ENCODE peak calls at places on chromosomes 13 and 19, in eight cellular contexts. J is occipital lobe, I is AG09309, O is astrocyte of the spinal cord, F is T-helper 22 cell, D is erythroblast, H is fibroblast of the conjunctiva, A is tibial artery. K is an unnamed sample.

GRCh38 chr19:10274589-10274988 is 3.7 kb downstream of the ICAM1 start:
- DNase-seq in A (no peak), J (no peak), O (no peak), F (no peak), D (no peak), H (no peak), I (no peak), K (no peak)

GRCh38 chr19:16386619-16387240 is 62.1 kb downstream of the KLF2 start:
- DNase-seq in H (peak), I (peak), A (no peak), J (no peak), D (peak), O (peak), F (peak), K (peak)

GRCh38 chr13:74290324-74290773 is 156.1 kb upstream of the KLF12 start:
- DNase-seq in O (peak), H (peak), J (peak), D (no peak), F (peak), A (no peak), I (peak), K (no peak)

GRCh38 chr19:18202759-18203407 is 959 bp downstream of the RAB3A start:
- DNase-seq in O (no peak), H (no peak), F (no peak), D (peak), A (no peak), I (no peak), J (no peak), K (peak)

GRCh38 chr13:33169273-33169980 is 116.1 kb downstream of the STARD13 start:
- DNase-seq in I (no peak), J (no peak), H (no peak), F (no peak), O (peak), A (no peak), D (no peak), K (no peak)

GRCh38 chr13:112891477-112892401 is 77.3 kb upstream of the MCF2L start:
- DNase-seq in J (no peak), A (no peak), H (no peak), I (no peak), F (no peak), O (no peak), D (no peak), K (no peak)

GRCh38 chr19:28710278-28710677 is 502.7 kb downstream of the UQCRFS1 start:
- DNase-seq in F (no peak), J (no peak), H (peak), O (peak), D (peak), A (no peak), I (peak), K (peak)

GRCh38 chr19:51108805-51109146 is 567 bp upstream of the CTU1 start:
- DNase-seq in J (no peak), F (no peak), H (no peak), I (no peak), A (no peak), O (no peak), D (no peak), K (no peak)

GRCh38 chr13:30111810-30112209 is 195.5 kb downstream of the KATNAL1 start:
- DNase-seq in J (no peak), O (no peak), A (no peak), F (no peak), D (no peak), I (no peak), H (no peak), K (no peak)

GRCh38 chr19:49338691-49339363 is 3.6 kb downstream of the CD37 start:
- DNase-seq in I (no peak), H (no peak), F (no peak), D (no peak), O (peak), J (peak), A (peak), K (peak)

GRCh38 chr13:33312150-33312908 is 26.8 kb upstream of the STARD13 start:
- DNase-seq in F (no peak), H (peak), A (no peak), J (no peak), D (no peak), I (no peak), O (peak), K (no peak)

GRCh38 chr13:52010890-52011689 is at the start of gene ATP7B:
- DNase-seq in D (peak), J (no peak), F (peak), H (no peak), O (peak), A (peak), I (no peak), K (peak)

GRCh38 chr19:17232258-17232657 is 6.2 kb downstream of the OCEL1 start:
- DNase-seq in F (no peak), O (no peak), J (no peak), H (no peak), D (no peak), I (no peak), A (no peak), K (no peak)

GRCh38 chr13:65985632-65986031 is 1244.5 kb downstream of the PCDH9 start:
- DNase-seq in A (no peak), J (no peak), D (no peak), I (no peak), O (no peak), F (no peak), H (no peak), K (no peak)

GRCh38 chr19:33208904-33209843 is 15.0 kb downstream of the LRP3 start:
- DNase-seq in J (no peak), A (no peak), I (no peak), H (no peak), D (no peak), O (no peak), F (no peak), K (no peak)

GRCh38 chr13:36891752-36892151 is 28.3 kb downstream of the SMAD9 start:
- DNase-seq in O (no peak), F (no peak), D (no peak), J (no peak), A (no peak), H (peak), I (no peak), K (no peak)

GRCh38 chr19:19224852-19225494 is 13.2 kb downstream of the NCAN start:
- DNase-seq in H (no peak), J (no peak), I (peak), D (peak), A (peak), O (peak), F (peak), K (peak)

GRCh38 chr19:14661372-14661924 is 13.2 kb downstream of the ADGRE3 start:
- DNase-seq in O (no peak), I (no peak), A (no peak), D (no peak), J (no peak), F (no peak), H (no peak), K (no peak)

GRCh38 chr13:40187836-40188591 is 478.4 kb downstream of the FOXO1 start:
- DNase-seq in D (no peak), O (peak), I (no peak), J (no peak), H (no peak), A (no peak), F (peak), K (no peak)

GRCh38 chr13:53854321-53854720 is 825.7 kb downstream of the OLFM4 start:
- DNase-seq in D (no peak), H (no peak), O (no peak), I (no peak), F (no peak), J (no peak), A (no peak), K (no peak)

GRCh38 chr19:55196803-55197202 is 12.5 kb downstream of the PTPRH start:
- DNase-seq in F (no peak), J (no peak), D (no peak), O (no peak), A (no peak), I (no peak), H (no peak), K (no peak)

GRCh38 chr19:45716314-45717130 is 14.2 kb downstream of the FBXO46 start:
- DNase-seq in I (no peak), F (no peak), O (peak), A (no peak), J (no peak), D (peak), H (no peak), K (no peak)

GRCh38 chr13:24842533-24843278 is 78.7 kb downstream of the RNF17 start:
- DNase-seq in O (no peak), J (no peak), D (no peak), H (no peak), F (no peak), I (no peak), A (no peak), K (no peak)

GRCh38 chr19:2246801-2247361 is 2.2 kb upstream of the AMH start:
- DNase-seq in H (no peak), I (no peak), J (no peak), D (no peak), F (no peak), A (no peak), O (no peak), K (no peak)

GRCh38 chr19:6752257-6753177 is 13.0 kb downstream of the TRIP10 start:
- DNase-seq in I (no peak), J (no peak), A (no peak), O (no peak), F (no peak), D (no peak), H (no peak), K (no peak)